ENCODE peak calls at places on chromosomes 3 and 15, in five cellular contexts. T is AG09319, G is stomach, Y is endothelial cell, Q is kidney epithelial cell. E is an unnamed sample.
A peak's percentile ranks its signal among the peaks of the same experiment; 100 is the strongest.

GRCh38 chr3:126638790-126639189 is 16.1 kb downstream of the TXNRD3 start:
- DNase-seq in T (no peak), G (no peak), Y (no peak), Q (no peak), E (no peak)

GRCh38 chr3:120498947-120499346 is 48.2 kb upstream of the FSTL1 start:
- DNase-seq in T (peak; percentile 92), G (no peak), Y (no peak), Q (peak; percentile 89), E (no peak)

GRCh38 chr3:142931222-142931621 is 32.3 kb downstream of the PAQR9 start:
- DNase-seq in T (no peak), G (no peak), Y (no peak), Q (no peak), E (no peak)

GRCh38 chr15:40986820-40987219 is 33.5 kb downstream of the CHAC1 start:
- DNase-seq in T (no peak), G (no peak), Y (no peak), Q (no peak), E (no peak)

GRCh38 chr15:55289011-55289572 is 521 bp downstream of the RAB27A start:
- DNase-seq in T (no peak), G (peak; percentile 47), Y (peak; percentile 5), Q (no peak), E (peak; percentile 50)

GRCh38 chr3:9122732-9123364 is 126.6 kb downstream of the SRGAP3 start:
- DNase-seq in T (no peak), G (no peak), Y (no peak), Q (no peak), E (no peak)

GRCh38 chr3:58833501-58833900 is 166.9 kb upstream of the FAM3D start:
- DNase-seq in T (no peak), G (no peak), Y (no peak), Q (no peak), E (no peak)

GRCh38 chr3:71355862-71356261 is 227.7 kb downstream of the FOXP1 start:
- DNase-seq in T (no peak), G (no peak), Y (no peak), Q (no peak), E (no peak)

GRCh38 chr15:51251591-51251990 is 86.8 kb downstream of the CYP19A1 start:
- DNase-seq in T (no peak), G (no peak), Y (no peak), Q (no peak), E (no peak)

GRCh38 chr3:153232737-153233330 is 70.8 kb downstream of the RAP2B start:
- DNase-seq in T (peak; percentile 38), G (no peak), Y (no peak), Q (no peak), E (no peak)

GRCh38 chr15:91866971-91867372 is 13.5 kb downstream of the SLCO3A1 start:
- DNase-seq in T (no peak), G (no peak), Y (no peak), Q (no peak), E (no peak)

GRCh38 chr3:101646726-101647125 is 30.2 kb downstream of the ZBTB11 start:
- DNase-seq in T (no peak), G (no peak), Y (no peak), Q (no peak), E (no peak)

GRCh38 chr15:31857194-31857593 is 173.1 kb upstream of the CHRNA7 start:
- DNase-seq in T (no peak), G (no peak), Y (no peak), Q (no peak), E (no peak)

GRCh38 chr3:158405507-158405906 is 165.5 kb upstream of the MLF1 start:
- DNase-seq in T (no peak), G (no peak), Y (no peak), Q (no peak), E (no peak)

GRCh38 chr3:53776494-53777101 is 69.6 kb downstream of the CHDH start:
- DNase-seq in T (peak; percentile 12), G (no peak), Y (no peak), Q (no peak), E (no peak)

GRCh38 chr15:99052205-99052604 is 44.6 kb upstream of the PGPEP1L start:
- DNase-seq in T (no peak), G (no peak), Y (no peak), Q (no peak), E (no peak)

GRCh38 chr3:46442591-46443530 is 21.8 kb downstream of the LTF start:
- DNase-seq in T (no peak), G (peak; percentile 56), Y (peak; percentile 47), Q (no peak), E (no peak)

GRCh38 chr15:70054884-70055387 is 42.8 kb downstream of the TLE3 start:
- DNase-seq in T (no peak), G (no peak), Y (no peak), Q (no peak), E (no peak)

GRCh38 chr3:188061133-188061532 is 92.8 kb upstream of the LPP start:
- DNase-seq in T (no peak), G (no peak), Y (no peak), Q (no peak), E (no peak)

GRCh38 chr3:79178471-79178870 is 589.3 kb downstream of the ROBO1 start:
- DNase-seq in T (no peak), G (no peak), Y (no peak), Q (no peak), E (no peak)

GRCh38 chr15:57496946-57497944 is 94.5 kb upstream of the MYZAP start:
- DNase-seq in T (no peak), G (peak; percentile 76), Y (no peak), Q (no peak), E (no peak)

GRCh38 chr3:8559351-8559750 is 57.7 kb downstream of the LMCD1 start:
- DNase-seq in T (no peak), G (no peak), Y (no peak), Q (no peak), E (no peak)

GRCh38 chr3:126049289-126050049 is 34.5 kb downstream of the SLC41A3 start:
- DNase-seq in T (no peak), G (no peak), Y (no peak), Q (no peak), E (no peak)

GRCh38 chr15:38991126-38991525 is 426.5 kb upstream of the RASGRP1 start:
- DNase-seq in T (peak; percentile 11), G (no peak), Y (peak; percentile 10), Q (no peak), E (no peak)

GRCh38 chr3:142808103-142808917 is 80.6 kb downstream of the PCOLCE2 start:
- DNase-seq in T (peak; percentile 16), G (no peak), Y (no peak), Q (peak; percentile 21), E (no peak)

GRCh38 chr3:34011171-34012101 is 213.0 kb downstream of the PDCD6IP start:
- DNase-seq in T (no peak), G (no peak), Y (peak; percentile 5), Q (no peak), E (no peak)

DNA sequence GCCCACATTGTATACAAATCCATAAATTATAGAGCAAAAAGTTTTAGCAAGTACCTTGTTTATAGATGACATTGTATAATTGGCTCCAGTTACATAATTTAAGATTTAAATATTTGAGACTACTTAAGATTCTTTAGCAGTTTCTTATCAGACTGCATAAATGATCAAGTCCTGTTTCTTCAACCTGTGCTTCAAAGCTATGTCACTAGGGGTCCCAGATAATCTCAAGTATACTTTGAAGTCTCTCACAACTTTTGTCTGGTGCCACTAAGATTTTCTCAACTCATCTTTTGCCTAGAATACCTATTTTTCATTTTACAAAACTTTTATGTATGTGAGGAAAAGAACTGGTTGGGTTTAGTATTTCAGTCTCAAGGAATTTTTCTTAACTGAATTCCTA is 205.5 kb downstream of the STAG1 start:
- DNase-seq in T (no peak), G (no peak), Y (no peak), Q (no peak), E (no peak)
- TF ChIP-seq CTCF in T (no peak), G (no peak), Y (peak; percentile 20), Q (peak; percentile 12), E (no peak)

DNA sequence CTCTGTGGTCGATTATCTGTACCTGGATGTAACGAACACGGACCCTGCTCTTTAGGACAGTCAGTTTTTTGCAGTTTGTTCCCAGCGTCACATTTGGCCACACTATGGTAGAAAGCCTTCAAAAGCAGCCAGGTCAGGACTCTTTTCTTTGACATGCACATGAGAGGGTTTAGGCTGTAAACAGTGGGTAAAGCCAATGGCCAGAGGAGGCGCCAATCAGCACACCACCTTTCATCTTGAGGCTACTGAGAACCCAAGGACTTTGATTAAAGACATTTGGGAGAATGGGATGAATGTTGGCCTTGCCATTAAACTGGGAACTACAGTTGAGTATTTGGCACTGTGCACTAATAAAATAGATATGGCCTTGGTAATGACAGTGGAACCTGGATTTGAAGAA is 225.9 kb downstream of the OXSM start:
- DNase-seq in T (no peak), G (no peak), Y (no peak), Q (no peak), E (no peak)
- TF ChIP-seq CTCF in T (no peak), G (no peak), Y (peak; percentile 12), Q (no peak), E (no peak)

GRCh38 chr15:85972805-85973540 is 106.7 kb upstream of the AGBL1 start:
- DNase-seq in T (no peak), G (no peak), Y (no peak), Q (no peak), E (no peak)
- TF ChIP-seq CTCF in T (no peak), G (no peak), Y (no peak), Q (no peak), E (no peak)

DNA sequence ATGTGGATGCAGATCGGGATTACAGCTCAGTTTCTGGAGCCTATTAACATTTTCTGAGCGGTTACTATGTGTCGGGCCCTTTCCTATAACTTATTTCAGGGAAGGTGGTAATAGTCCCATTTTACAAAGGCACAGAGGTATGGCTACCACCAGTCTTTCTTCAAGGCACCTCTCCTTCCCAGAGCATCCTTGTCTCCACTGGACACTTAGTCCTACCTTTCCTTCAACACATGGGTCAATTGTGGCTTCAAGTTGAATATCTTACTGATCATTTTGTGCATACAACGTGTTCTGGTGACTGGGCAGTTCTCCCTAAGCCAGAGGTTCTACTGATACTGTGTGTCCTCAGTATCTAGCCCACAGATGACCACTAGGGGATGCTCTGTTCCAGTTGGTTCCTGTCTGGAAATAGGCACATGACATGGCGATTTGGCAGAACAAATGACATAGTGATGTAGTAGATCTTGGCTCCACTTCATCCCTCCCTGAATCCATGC is 60.7 kb upstream of the CMTM8 start:
- DNase-seq in T (peak; percentile 1), G (peak; percentile 77), Y (peak; percentile 76), Q (peak; percentile 47), E (peak; percentile 55)
- TF ChIP-seq CTCF in T (peak; percentile 58), G (peak; percentile 85), Y (peak; percentile 44), Q (peak; percentile 87), E (peak; percentile 68)

GRCh38 chr15:74988007-74988800 is 7.2 kb upstream of the SCAMP5 start:
- DNase-seq in T (no peak), G (peak; percentile 49), Y (peak; percentile 68), Q (no peak), E (peak; percentile 36)
- TF ChIP-seq CTCF in T (no peak), G (peak; percentile 46), Y (no peak), Q (peak; percentile 81), E (peak; percentile 12)

GRCh38 chr3:61894988-61895935 is 333.9 kb downstream of the PTPRG start:
- DNase-seq in T (peak; percentile 51), G (peak; percentile 80), Y (no peak), Q (peak; percentile 98), E (peak; percentile 68)
- TF ChIP-seq CTCF in T (no peak), G (no peak), Y (no peak), Q (peak; percentile 22), E (no peak)

DNA sequence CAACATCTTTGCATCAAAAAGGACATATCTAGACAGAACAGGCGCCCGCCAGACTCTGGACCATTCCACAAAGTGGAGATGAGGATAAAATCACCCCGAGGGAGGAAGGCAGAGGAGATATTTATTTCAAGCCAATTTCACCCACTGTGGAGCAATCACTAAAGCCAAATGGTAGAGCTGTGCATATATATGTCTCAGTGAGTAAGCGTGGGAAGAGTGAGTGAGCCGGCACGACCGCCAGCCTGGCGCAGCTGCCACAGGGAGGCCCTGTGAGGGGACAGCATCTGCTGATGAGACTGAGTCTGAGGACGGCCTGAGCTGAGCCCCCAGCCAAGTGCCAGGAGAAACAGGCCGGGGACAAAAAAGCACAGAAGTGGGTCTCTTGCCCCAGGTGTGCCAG is 111.2 kb downstream of the MEGF11 start:
- DNase-seq in T (no peak), G (no peak), Y (no peak), Q (no peak), E (no peak)
- TF ChIP-seq CTCF in T (no peak), G (no peak), Y (no peak), Q (no peak), E (no peak)